ENCODE peak calls at places on chromosomes 16 and 17, in seven cellular contexts. One of them, this sample, is unnamed.
A peak's percentile ranks its signal among the peaks of the same experiment; 100 is the strongest.

GRCh38 chr17:76371656-76372628 is 12.5 kb upstream of the SPHK1 start:
- DNase-seq in cardiac muscle cell: peak; percentile 89
- DNase-seq in heart left ventricle: no peak
- DNase-seq in PC-9: no peak
- DNase-seq in ovary: no peak
- DNase-seq in H9: no peak
- DNase-seq in vagina: no peak
- DNase-seq in this sample: peak; percentile 91

GRCh38 chr17:6161456-6161855 is 91.3 kb downstream of the WSCD1 start:
- DNase-seq in cardiac muscle cell: no peak
- DNase-seq in heart left ventricle: no peak
- DNase-seq in PC-9: no peak
- DNase-seq in ovary: no peak
- DNase-seq in H9: peak; percentile 22
- DNase-seq in vagina: no peak
- DNase-seq in this sample: no peak

GRCh38 chr17:82107341-82107860 is 9.4 kb upstream of the FASN start:
- DNase-seq in cardiac muscle cell: no peak
- DNase-seq in heart left ventricle: no peak
- DNase-seq in PC-9: no peak
- DNase-seq in ovary: peak; percentile 12
- DNase-seq in H9: no peak
- DNase-seq in vagina: no peak
- DNase-seq in this sample: no peak

GRCh38 chr17:44086364-44087311 is 16.1 kb downstream of the G6PC3 start:
- DNase-seq in cardiac muscle cell: peak; percentile 81
- DNase-seq in heart left ventricle: peak; percentile 66
- DNase-seq in PC-9: peak; percentile 58
- DNase-seq in ovary: peak; percentile 68
- DNase-seq in H9: peak; percentile 89
- DNase-seq in vagina: no peak
- DNase-seq in this sample: peak; percentile 72

GRCh38 chr16:48576927-48577326 is 33.1 kb downstream of the N4BP1 start:
- DNase-seq in cardiac muscle cell: no peak
- DNase-seq in heart left ventricle: no peak
- DNase-seq in PC-9: peak; percentile 6
- DNase-seq in ovary: no peak
- DNase-seq in H9: no peak
- DNase-seq in vagina: no peak
- DNase-seq in this sample: no peak

GRCh38 chr16:80341242-80341641 is 199.6 kb upstream of the DYNLRB2 start:
- DNase-seq in cardiac muscle cell: no peak
- DNase-seq in heart left ventricle: no peak
- DNase-seq in PC-9: no peak
- DNase-seq in ovary: no peak
- DNase-seq in H9: peak; percentile 43
- DNase-seq in vagina: no peak
- DNase-seq in this sample: no peak

GRCh38 chr17:17447264-17447663 is 29.5 kb upstream of the MED9 start:
- DNase-seq in cardiac muscle cell: no peak
- DNase-seq in heart left ventricle: no peak
- DNase-seq in PC-9: no peak
- DNase-seq in ovary: no peak
- DNase-seq in H9: no peak
- DNase-seq in vagina: no peak
- DNase-seq in this sample: no peak

GRCh38 chr17:57995076-57995956 is 7.3 kb upstream of the VEZF1 start:
- DNase-seq in cardiac muscle cell: peak; percentile 83
- DNase-seq in heart left ventricle: peak; percentile 71
- DNase-seq in PC-9: peak; percentile 64
- DNase-seq in ovary: peak; percentile 42
- DNase-seq in H9: peak; percentile 84
- DNase-seq in vagina: no peak
- DNase-seq in this sample: no peak

GRCh38 chr16:17431012-17431411 is 39.7 kb downstream of the XYLT1 start:
- DNase-seq in cardiac muscle cell: no peak
- DNase-seq in heart left ventricle: no peak
- DNase-seq in PC-9: no peak
- DNase-seq in ovary: no peak
- DNase-seq in H9: no peak
- DNase-seq in vagina: no peak
- DNase-seq in this sample: no peak

GRCh38 chr17:57625957-57626356 is 119.1 kb downstream of the CCDC182 start:
- DNase-seq in cardiac muscle cell: no peak
- DNase-seq in heart left ventricle: peak; percentile 22
- DNase-seq in PC-9: no peak
- DNase-seq in ovary: no peak
- DNase-seq in H9: no peak
- DNase-seq in vagina: no peak
- DNase-seq in this sample: no peak

GRCh38 chr17:73973881-73974409 is 229.5 kb upstream of the RPL38 start:
- DNase-seq in cardiac muscle cell: peak; percentile 42
- DNase-seq in heart left ventricle: peak; percentile 46
- DNase-seq in PC-9: no peak
- DNase-seq in ovary: no peak
- DNase-seq in H9: no peak
- DNase-seq in vagina: no peak
- DNase-seq in this sample: no peak

GRCh38 chr17:57370051-57370581 is 113.8 kb downstream of the MSI2 start:
- DNase-seq in cardiac muscle cell: peak; percentile 92
- DNase-seq in heart left ventricle: no peak
- DNase-seq in PC-9: no peak
- DNase-seq in ovary: no peak
- DNase-seq in H9: no peak
- DNase-seq in vagina: no peak
- DNase-seq in this sample: no peak

GRCh38 chr17:21419299-21420239 is 43.4 kb downstream of the KCNJ12 start:
- DNase-seq in cardiac muscle cell: no peak
- DNase-seq in heart left ventricle: no peak
- DNase-seq in PC-9: no peak
- DNase-seq in ovary: no peak
- DNase-seq in H9: peak; percentile 48
- DNase-seq in vagina: no peak
- DNase-seq in this sample: no peak

GRCh38 chr17:37092041-37092440 is 143.3 kb downstream of the AATF start:
- DNase-seq in cardiac muscle cell: no peak
- DNase-seq in heart left ventricle: no peak
- DNase-seq in PC-9: no peak
- DNase-seq in ovary: no peak
- DNase-seq in H9: no peak
- DNase-seq in vagina: no peak
- DNase-seq in this sample: peak; percentile 69

GRCh38 chr17:78903101-78903779 is at the start of gene CEP295NL:
- DNase-seq in cardiac muscle cell: no peak
- DNase-seq in heart left ventricle: no peak
- DNase-seq in PC-9: no peak
- DNase-seq in ovary: no peak
- DNase-seq in H9: no peak
- DNase-seq in vagina: no peak
- DNase-seq in this sample: peak; percentile 44

GRCh38 chr16:24167129-24167528 is 89.0 kb upstream of the CACNG3 start:
- DNase-seq in cardiac muscle cell: no peak
- DNase-seq in heart left ventricle: no peak
- DNase-seq in PC-9: no peak
- DNase-seq in ovary: no peak
- DNase-seq in H9: no peak
- DNase-seq in vagina: no peak
- DNase-seq in this sample: no peak

GRCh38 chr17:38919316-38920078 is 5.9 kb upstream of the LASP1NB start:
- DNase-seq in cardiac muscle cell: no peak
- DNase-seq in heart left ventricle: no peak
- DNase-seq in PC-9: no peak
- DNase-seq in ovary: peak; percentile 7
- DNase-seq in H9: no peak
- DNase-seq in vagina: no peak
- DNase-seq in this sample: no peak

GRCh38 chr17:81508639-81509047 is 4.0 kb downstream of the ACTG1 start:
- DNase-seq in cardiac muscle cell: peak; percentile 77
- DNase-seq in heart left ventricle: no peak
- DNase-seq in PC-9: no peak
- DNase-seq in ovary: no peak
- DNase-seq in H9: peak; percentile 68
- DNase-seq in vagina: no peak
- DNase-seq in this sample: no peak

GRCh38 chr17:15177343-15177742 is 87.8 kb downstream of the PMP22 start:
- DNase-seq in cardiac muscle cell: no peak
- DNase-seq in heart left ventricle: no peak
- DNase-seq in PC-9: no peak
- DNase-seq in ovary: no peak
- DNase-seq in H9: no peak
- DNase-seq in vagina: no peak
- DNase-seq in this sample: no peak

GRCh38 chr17:49414271-49414621 is 436 bp downstream of the PHB1 start:
- DNase-seq in cardiac muscle cell: no peak
- DNase-seq in heart left ventricle: no peak
- DNase-seq in PC-9: no peak
- DNase-seq in ovary: no peak
- DNase-seq in H9: no peak
- DNase-seq in vagina: no peak
- DNase-seq in this sample: no peak

GRCh38 chr17:44363613-44364159 is at the start of gene FAM171A2:
- DNase-seq in cardiac muscle cell: peak; percentile 67
- DNase-seq in heart left ventricle: peak; percentile 48
- DNase-seq in PC-9: peak; percentile 61
- DNase-seq in ovary: peak; percentile 66
- DNase-seq in H9: peak; percentile 86
- DNase-seq in vagina: no peak
- DNase-seq in this sample: no peak

GRCh38 chr16:79653337-79654000 is 52.9 kb upstream of the MAF start:
- DNase-seq in cardiac muscle cell: peak; percentile 90
- DNase-seq in heart left ventricle: peak; percentile 54
- DNase-seq in PC-9: no peak
- DNase-seq in ovary: peak; percentile 46
- DNase-seq in H9: no peak
- DNase-seq in vagina: no peak
- DNase-seq in this sample: no peak

GRCh38 chr17:30920282-30920681 is 1.5 kb upstream of the ADAP2 start:
- DNase-seq in cardiac muscle cell: no peak
- DNase-seq in heart left ventricle: peak; percentile 72
- DNase-seq in PC-9: no peak
- DNase-seq in ovary: no peak
- DNase-seq in H9: peak; percentile 69
- DNase-seq in vagina: no peak
- DNase-seq in this sample: no peak
- TF ChIP-seq CTCF in cardiac muscle cell: no peak
- TF ChIP-seq CTCF in heart left ventricle: no peak
- TF ChIP-seq CTCF in PC-9: no peak
- TF ChIP-seq CTCF in ovary: no peak
- TF ChIP-seq CTCF in H9: peak; percentile 40
- TF ChIP-seq CTCF in vagina: no peak
- TF ChIP-seq CTCF in this sample: no peak

GRCh38 chr16:88899901-88900648 is 33.6 kb upstream of the PABPN1L start:
- DNase-seq in cardiac muscle cell: no peak
- DNase-seq in heart left ventricle: no peak
- DNase-seq in PC-9: no peak
- DNase-seq in ovary: no peak
- DNase-seq in H9: no peak
- DNase-seq in vagina: no peak
- DNase-seq in this sample: no peak
- H3K27me3 ChIP-seq in cardiac muscle cell: no peaks in the 10 kb centered on the region
- H3K27me3 ChIP-seq in heart left ventricle: no peaks in the 10 kb centered on the region
- H3K27me3 ChIP-seq in PC-9: peaks cover 43% of the 10 kb centered on the region
- H3K27me3 ChIP-seq in ovary: no peaks in the 10 kb centered on the region
- H3K27me3 ChIP-seq in H9: no peaks in the 10 kb centered on the region
- H3K27me3 ChIP-seq in vagina: no peaks in the 10 kb centered on the region
- H3K27me3 ChIP-seq in this sample: peaks cover 11% of the 10 kb centered on the region

DNA sequence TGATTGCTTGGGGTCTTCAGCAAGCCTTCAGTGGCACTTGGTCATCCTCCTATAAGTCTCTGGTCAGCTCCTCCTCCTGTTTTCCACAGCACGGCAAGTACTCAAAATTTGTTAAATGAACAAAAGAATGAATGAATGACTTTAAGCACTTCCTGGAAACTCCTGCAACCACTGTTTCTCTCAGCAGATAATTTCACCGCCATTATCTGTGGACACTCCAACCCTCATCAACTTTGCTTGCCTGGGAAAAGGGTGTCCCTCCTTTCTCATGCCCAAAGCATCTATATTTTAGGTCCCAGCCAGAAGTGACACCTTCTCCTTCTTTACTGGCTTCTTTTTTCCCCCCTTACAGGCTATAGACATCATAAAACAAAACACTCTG is 4.4 kb downstream of the PROCA1 start:
- DNase-seq in cardiac muscle cell: no peak
- DNase-seq in heart left ventricle: no peak
- DNase-seq in PC-9: no peak
- DNase-seq in ovary: no peak
- DNase-seq in H9: no peak
- DNase-seq in vagina: no peak
- DNase-seq in this sample: no peak
- TF ChIP-seq CTCF in cardiac muscle cell: no peak
- TF ChIP-seq CTCF in heart left ventricle: no peak
- TF ChIP-seq CTCF in PC-9: no peak
- TF ChIP-seq CTCF in ovary: no peak
- TF ChIP-seq CTCF in H9: no peak
- TF ChIP-seq CTCF in vagina: no peak
- TF ChIP-seq CTCF in this sample: no peak

GRCh38 chr16:20114356-20114755 is 40.7 kb upstream of the GPR139 start:
- DNase-seq in cardiac muscle cell: no peak
- DNase-seq in heart left ventricle: no peak
- DNase-seq in PC-9: no peak
- DNase-seq in ovary: no peak
- DNase-seq in H9: no peak
- DNase-seq in vagina: no peak
- DNase-seq in this sample: no peak

GRCh38 chr16:20107086-20107485 is 33.4 kb upstream of the GPR139 start:
- DNase-seq in cardiac muscle cell: no peak
- DNase-seq in heart left ventricle: no peak
- DNase-seq in PC-9: no peak
- DNase-seq in ovary: no peak
- DNase-seq in H9: no peak
- DNase-seq in vagina: no peak
- DNase-seq in this sample: no peak

DNA sequence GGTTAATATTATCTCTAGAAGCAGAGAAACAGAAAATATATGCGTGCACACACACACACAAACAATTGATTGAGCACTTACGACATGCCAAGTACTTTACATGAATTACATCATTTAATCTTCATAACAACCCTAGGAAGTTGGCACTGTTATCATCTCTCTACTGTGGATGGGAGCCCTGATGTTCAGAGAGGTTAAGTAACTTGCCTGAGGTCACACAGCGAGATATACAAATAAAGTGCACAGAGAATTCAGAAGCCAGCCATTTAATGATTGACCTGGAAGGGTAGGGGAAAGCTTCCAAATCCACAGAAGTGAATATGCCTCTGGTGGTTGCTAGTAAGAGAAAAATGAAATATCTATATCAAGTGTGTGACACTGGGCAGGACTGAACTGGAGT is 37.5 kb upstream of the GPR139 start:
- DNase-seq in cardiac muscle cell: no peak
- DNase-seq in heart left ventricle: no peak
- DNase-seq in PC-9: no peak
- DNase-seq in ovary: no peak
- DNase-seq in H9: no peak
- DNase-seq in vagina: no peak
- DNase-seq in this sample: no peak
- H3K27me3 ChIP-seq in cardiac muscle cell: no peaks in the 10 kb centered on the region
- H3K27me3 ChIP-seq in heart left ventricle: no peaks in the 10 kb centered on the region
- H3K27me3 ChIP-seq in PC-9: peaks cover 2% of the 10 kb centered on the region
- H3K27me3 ChIP-seq in ovary: no peaks in the 10 kb centered on the region
- H3K27me3 ChIP-seq in H9: no peaks in the 10 kb centered on the region
- H3K27me3 ChIP-seq in vagina: no peaks in the 10 kb centered on the region
- H3K27me3 ChIP-seq in this sample: no peaks in the 10 kb centered on the region

This sample was measured in kidney epithelial cell.